ENCODE peak calls at places on chromosomes 2 and 18, in six cellular contexts. X is choroid plexus epithelial cell, E is GM20000, C is neural progenitor cell, B is colonic mucosa, F is fibroblast of mammary gland. R is an unnamed sample.

GRCh38 chr2:183951636-183952035 is 646.7 kb upstream of the ZNF804A start:
- DNase-seq in X (peak), E (no peak), C (no peak), B (no peak), F (peak), R (no peak)

GRCh38 chr2:145186303-145186702 is 666.4 kb upstream of the ZEB2 start:
- DNase-seq in X (no peak), E (no peak), C (peak), B (no peak), F (peak), R (no peak)

GRCh38 chr18:5538541-5538940 is 5.3 kb downstream of the EPB41L3 start:
- DNase-seq in X (no peak), E (no peak), C (peak), B (no peak), F (no peak), R (no peak)

GRCh38 chr2:226640501-226640900 is 159.1 kb downstream of the IRS1 start:
- DNase-seq in X (no peak), E (no peak), C (no peak), B (no peak), F (no peak), R (no peak)

GRCh38 chr2:224802407-224802806 is 86.2 kb upstream of the CCDC195 start:
- DNase-seq in X (peak), E (no peak), C (no peak), B (no peak), F (peak), R (no peak)

GRCh38 chr2:33412920-33413319 is 63.5 kb upstream of the RASGRP3 start:
- DNase-seq in X (peak), E (peak), C (peak), B (no peak), F (peak), R (peak)

GRCh38 chr2:159840620-159841019 is 42.6 kb upstream of the CD302 start:
- DNase-seq in X (no peak), E (no peak), C (no peak), B (no peak), F (no peak), R (no peak)

GRCh38 chr2:238287702-238288649 is at the start of gene PER2:
- DNase-seq in X (peak), E (peak), C (peak), B (peak), F (peak), R (peak)

GRCh38 chr2:119366161-119366648 is 429 bp downstream of the C2orf76 start:
- DNase-seq in X (peak), E (no peak), C (no peak), B (peak), F (peak), R (no peak)

GRCh38 chr2:145043399-145043834 is 523.5 kb upstream of the ZEB2 start:
- DNase-seq in X (no peak), E (no peak), C (peak), B (no peak), F (no peak), R (no peak)

GRCh38 chr18:9136315-9137141 is at the start of gene ANKRD12:
- DNase-seq in X (peak), E (peak), C (peak), B (peak), F (peak), R (peak)

GRCh38 chr2:120856421-120856862 is 120.8 kb downstream of the GLI2 start:
- DNase-seq in X (peak), E (no peak), C (peak), B (no peak), F (no peak), R (no peak)
- TF ChIP-seq CTCF in X (peak), E (no peak), C (peak), B (no peak), F (peak), R (no peak)

GRCh38 chr2:16569401-16569800 is 96.2 kb downstream of the CYRIA start:
- DNase-seq in X (no peak), E (no peak), C (no peak), B (no peak), F (no peak), R (no peak)

GRCh38 chr2:16561676-16562075 is 104.0 kb downstream of the CYRIA start:
- DNase-seq in X (no peak), E (no peak), C (no peak), B (no peak), F (peak), R (no peak)

GRCh38 chr2:16566701-16567100 is 98.9 kb downstream of the CYRIA start:
- DNase-seq in X (no peak), E (no peak), C (no peak), B (no peak), F (no peak), R (no peak)

GRCh38 chr2:16568998-16569397 is 96.6 kb downstream of the CYRIA start:
- DNase-seq in X (peak), E (no peak), C (no peak), B (no peak), F (no peak), R (no peak)

GRCh38 chr2:16565481-16565880 is 100.2 kb downstream of the CYRIA start:
- DNase-seq in X (no peak), E (no peak), C (no peak), B (no peak), F (no peak), R (no peak)
- TF ChIP-seq CTCF in X (no peak), E (no peak), C (no peak), B (no peak), F (no peak), R (no peak)

DNA sequence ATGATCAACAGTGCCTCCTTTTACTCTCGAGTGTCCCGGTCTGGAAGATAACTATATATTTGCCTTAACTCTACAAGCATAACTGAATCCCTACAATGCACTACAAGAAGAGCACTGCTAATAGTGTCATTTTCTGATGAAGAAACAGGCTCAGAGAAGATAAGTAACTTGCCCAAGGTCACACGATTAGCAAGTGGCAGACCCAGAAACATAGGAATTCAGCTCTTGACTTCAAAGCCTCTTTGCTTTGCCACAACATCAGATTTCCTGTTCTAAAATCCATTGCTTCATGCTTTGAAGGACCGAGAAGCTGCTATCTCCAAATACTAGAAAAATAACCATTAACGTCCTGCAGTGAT is 65.6 kb downstream of the HS1BP3 start:
- DNase-seq in X (peak), E (no peak), C (no peak), B (no peak), F (no peak), R (no peak)
- TF ChIP-seq CTCF in X (no peak), E (no peak), C (no peak), B (no peak), F (no peak), R (no peak)

GRCh38 chr2:29053680-29054400 is 20.5 kb downstream of the PCARE start:
- DNase-seq in X (peak), E (no peak), C (no peak), B (no peak), F (peak), R (peak)
- TF ChIP-seq CTCF in X (peak), E (no peak), C (no peak), B (no peak), F (peak), R (peak)

GRCh38 chr2:161796192-161796591 is 172.0 kb downstream of the SLC4A10 start:
- DNase-seq in X (peak), E (no peak), C (no peak), B (no peak), F (peak), R (no peak)

GRCh38 chr2:161798027-161798426 is 173.8 kb downstream of the SLC4A10 start:
- DNase-seq in X (no peak), E (no peak), C (no peak), B (no peak), F (no peak), R (no peak)
- TF ChIP-seq CTCF in X (no peak), E (no peak), C (no peak), B (no peak), F (no peak), R (no peak)

DNA sequence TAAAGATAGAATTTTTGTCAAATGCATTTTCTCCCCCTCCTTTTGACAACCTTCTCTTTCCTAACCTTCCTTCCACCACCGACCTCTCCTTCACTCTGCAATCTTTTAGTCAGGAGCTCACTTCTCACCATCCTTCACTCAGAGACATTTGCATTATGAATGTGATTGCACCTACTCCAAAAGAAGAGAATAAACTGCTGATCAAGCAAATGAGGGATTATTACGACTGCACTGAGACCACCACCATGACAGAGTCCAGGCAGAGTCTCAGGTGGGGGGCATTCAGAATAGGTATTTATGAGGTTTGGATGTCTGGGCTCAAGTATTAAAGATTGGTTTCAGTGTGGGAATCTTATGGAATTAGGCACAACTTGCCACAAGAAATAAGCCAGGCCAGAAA is 483.9 kb downstream of the PTH2R start:
- DNase-seq in X (no peak), E (no peak), C (no peak), B (no peak), F (no peak), R (no peak)
- TF ChIP-seq CTCF in X (no peak), E (no peak), C (no peak), B (no peak), F (no peak), R (no peak)

GRCh38 chr18:36322408-36322728 is 24.9 kb downstream of the FHOD3 start:
- DNase-seq in X (no peak), E (no peak), C (no peak), B (no peak), F (no peak), R (no peak)

GRCh38 chr18:36322734-36323133 is 25.2 kb downstream of the FHOD3 start:
- DNase-seq in X (no peak), E (no peak), C (no peak), B (no peak), F (no peak), R (no peak)

GRCh38 chr18:36321636-36322407 is 24.3 kb downstream of the FHOD3 start:
- DNase-seq in X (no peak), E (no peak), C (no peak), B (no peak), F (no peak), R (peak)

GRCh38 chr18:36325846-36326245 is 28.3 kb downstream of the FHOD3 start:
- DNase-seq in X (no peak), E (no peak), C (no peak), B (no peak), F (no peak), R (no peak)

DNA sequence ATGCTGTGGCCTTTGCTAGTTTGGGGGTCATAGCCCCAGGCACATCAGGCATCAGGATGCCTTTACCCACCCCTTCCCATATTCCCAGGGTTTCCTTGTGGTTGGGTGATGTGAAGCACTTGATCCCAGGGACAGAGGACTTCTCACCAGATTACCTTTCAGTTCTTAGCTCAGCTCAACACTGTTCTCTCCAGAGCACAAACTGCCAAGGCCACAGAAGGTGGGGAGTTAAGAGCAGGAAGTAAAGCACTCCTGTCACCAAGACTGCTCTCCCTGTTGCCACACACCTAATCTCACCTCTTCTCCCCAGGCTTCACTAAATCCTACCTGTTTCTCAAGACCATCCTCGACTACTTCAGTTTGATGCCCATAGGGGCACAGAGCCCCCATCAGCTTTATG is 25.9 kb downstream of the FHOD3 start:
- DNase-seq in X (no peak), E (no peak), C (no peak), B (no peak), F (no peak), R (no peak)
- TF ChIP-seq CTCF in X (no peak), E (no peak), C (no peak), B (no peak), F (no peak), R (no peak)

DNA sequence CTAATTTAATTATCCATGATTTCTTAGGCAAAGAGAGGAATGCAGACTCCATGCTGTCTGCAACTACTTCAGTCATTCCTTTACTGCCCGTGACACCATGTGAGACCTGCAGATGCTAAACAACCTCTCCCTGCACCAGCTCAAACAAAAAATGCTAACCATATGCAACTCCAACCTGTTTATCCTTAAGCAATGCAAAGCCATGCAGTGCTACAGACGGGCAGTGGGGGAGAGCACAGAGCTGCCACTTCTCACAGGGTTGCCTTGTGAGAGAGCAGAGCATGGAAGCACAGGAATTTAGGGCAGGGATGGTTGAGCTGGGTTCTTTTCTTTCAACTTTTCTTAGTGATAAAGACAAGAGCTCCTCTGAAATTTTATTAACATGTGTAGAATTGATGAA is 74.9 kb upstream of the KLHL14 start:
- DNase-seq in X (peak), E (no peak), C (peak), B (no peak), F (no peak), R (no peak)
- TF ChIP-seq CTCF in X (no peak), E (no peak), C (no peak), B (no peak), F (no peak), R (no peak)

R was measured in Calu3.